ENCODE peak calls at places on chromosomes 12 and 14, in nine cellular contexts. J, Q, A, P, B, L, C, G and R are unnamed samples.

GRCh38 chr12:77120695-77121094 is 55.3 kb upstream of the E2F7 start:
- DNase-seq in A (no peak), P (no peak), B (no peak), C (no peak), G (no peak), Q (no peak), L (peak; percentile 69), J (no peak), R (no peak)

GRCh38 chr14:75422169-75422568 is 5.7 kb upstream of the JDP2 start:
- DNase-seq in C (no peak), J (no peak), L (peak; percentile 78), A (peak; percentile 59), B (no peak), Q (no peak), P (no peak), G (no peak), R (no peak)

GRCh38 chr14:55514819-55515470 is 65.1 kb upstream of the KTN1 start:
- DNase-seq in B (no peak), C (no peak), Q (no peak), L (peak; percentile 78), A (peak; percentile 24), J (no peak), P (no peak), G (no peak), R (no peak)

GRCh38 chr12:98983647-98984046 is 338.6 kb downstream of the APAF1 start:
- DNase-seq in G (no peak), B (no peak), J (no peak), C (no peak), L (no peak), A (peak; percentile 38), Q (no peak), P (no peak), R (no peak)

GRCh38 chr14:102928412-102929348 is 6.2 kb downstream of the AMN start:
- DNase-seq in B (peak; percentile 82), L (peak; percentile 53), Q (peak; percentile 43), C (no peak), A (no peak), P (peak; percentile 50), J (peak; percentile 78), G (peak; percentile 89), R (peak; percentile 73)

GRCh38 chr14:75411194-75411552 is 16.6 kb upstream of the JDP2 start:
- DNase-seq in C (no peak), B (no peak), Q (peak; percentile 42), A (no peak), J (no peak), G (no peak), L (no peak), P (no peak), R (no peak)

GRCh38 chr12:101793401-101793800 is 37.4 kb downstream of the GNPTAB start:
- DNase-seq in J (no peak), B (no peak), C (no peak), Q (no peak), A (no peak), G (no peak), L (peak; percentile 75), P (no peak), R (no peak)

GRCh38 chr12:1630827-1631591 is 2.0 kb downstream of the WNT5B start:
- DNase-seq in L (no peak), G (no peak), B (no peak), A (no peak), C (no peak), P (peak; percentile 49), Q (no peak), J (no peak), R (no peak)

GRCh38 chr12:31106101-31106803 is 32.6 kb downstream of the DDX11 start:
- DNase-seq in A (no peak), P (no peak), J (no peak), C (no peak), G (no peak), Q (no peak), B (no peak), L (no peak), R (no peak)

GRCh38 chr12:203074-203461 is 10.9 kb downstream of the SLC6A12 start:
- DNase-seq in A (no peak), P (no peak), C (no peak), L (no peak), G (no peak), Q (no peak), J (no peak), B (no peak), R (no peak)

GRCh38 chr12:4505381-4505986 is 33.2 kb upstream of the RAD51AP1 start:
- DNase-seq in L (peak; percentile 55), Q (no peak), J (no peak), G (no peak), P (no peak), A (no peak), B (no peak), C (no peak), R (no peak)

GRCh38 chr12:108090107-108090899 is 38.8 kb upstream of the WSCD2 start:
- DNase-seq in G (no peak), C (no peak), Q (no peak), L (no peak), P (no peak), B (no peak), J (no peak), A (no peak), R (no peak)

GRCh38 chr12:89347325-89347829 is 4.9 kb downstream of the DUSP6 start:
- DNase-seq in C (no peak), J (no peak), G (no peak), A (no peak), P (no peak), Q (no peak), B (no peak), L (no peak), R (no peak)

GRCh38 chr12:122834921-122835692 is at the start of gene HIP1R:
- DNase-seq in Q (no peak), G (peak; percentile 87), J (peak; percentile 36), B (peak; percentile 48), C (no peak), L (peak; percentile 13), P (peak; percentile 63), A (no peak), R (peak; percentile 45)

GRCh38 chr12:75703131-75703530 is 191.7 kb upstream of the KRR1 start:
- DNase-seq in L (no peak), Q (no peak), G (no peak), J (no peak), P (no peak), B (no peak), A (no peak), C (no peak), R (no peak)

GRCh38 chr14:73712071-73712506 is 2.1 kb downstream of the PNMA1 start:
- DNase-seq in P (no peak), L (peak; percentile 31), Q (no peak), J (no peak), C (no peak), B (no peak), G (no peak), A (no peak), R (peak; percentile 14)

GRCh38 chr12:18861287-18861858 is 123.5 kb downstream of the CAPZA3 start:
- DNase-seq in B (no peak), P (no peak), L (peak; percentile 40), J (no peak), Q (no peak), A (no peak), G (no peak), C (no peak), R (no peak)

GRCh38 chr12:52341066-52341580 is 19.9 kb upstream of the KRT83 start:
- DNase-seq in A (no peak), C (no peak), L (no peak), B (no peak), Q (no peak), P (no peak), J (no peak), G (no peak), R (no peak)

GRCh38 chr12:31951008-31951407 is 8.2 kb upstream of the RESF1 start:
- DNase-seq in Q (no peak), P (no peak), A (no peak), L (no peak), C (no peak), J (no peak), B (no peak), G (no peak), R (no peak)

GRCh38 chr12:131628341-131628740 is 82.5 kb upstream of the SFSWAP start:
- DNase-seq in C (no peak), B (no peak), L (no peak), J (no peak), Q (no peak), A (no peak), G (no peak), P (no peak), R (no peak)

GRCh38 chr12:12425616-12426015 is 68.7 kb downstream of the BORCS5 start:
- DNase-seq in A (no peak), J (no peak), C (no peak), G (no peak), L (peak; percentile 56), Q (no peak), P (no peak), B (no peak), R (no peak)

GRCh38 chr14:100617715-100618693 is 30.8 kb upstream of the BEGAIN start:
- DNase-seq in P (no peak), B (no peak), G (no peak), L (no peak), C (no peak), Q (no peak), J (no peak), A (no peak), R (no peak)

GRCh38 chr14:68873379-68873778 is 80.5 kb upstream of the ZFP36L1 start:
- DNase-seq in C (no peak), B (no peak), A (no peak), L (peak; percentile 51), Q (no peak), P (no peak), G (no peak), J (no peak), R (no peak)

GRCh38 chr12:42327227-42327590 is 1.2 kb downstream of the PPHLN1 start:
- DNase-seq in C (no peak), L (no peak), J (no peak), P (no peak), G (no peak), Q (no peak), B (no peak), A (no peak), R (no peak)

GRCh38 chr14:44163946-44164345 is 343.1 kb downstream of the FSCB start:
- DNase-seq in J (no peak), C (no peak), L (no peak), Q (no peak), B (no peak), G (no peak), P (no peak), A (no peak), R (no peak)

GRCh38 chr14:36582011-36582873 is at the start of gene NKX2-8:
- DNase-seq in A (no peak), L (no peak), G (no peak), C (no peak), B (no peak), Q (no peak), J (no peak), P (peak; percentile 16), R (no peak)

GRCh38 chr12:23140710-23141109 is 515.7 kb downstream of the ETNK1 start:
- DNase-seq in C (no peak), J (no peak), B (no peak), A (no peak), P (no peak), G (no peak), L (no peak), Q (no peak), R (no peak)

GRCh38 chr14:53640695-53641094 is 315.9 kb downstream of the BMP4 start:
- DNase-seq in G (no peak), B (no peak), L (peak; percentile 89), J (no peak), C (no peak), Q (no peak), P (no peak), A (no peak), R (no peak)

GRCh38 chr12:122862110-122862634 is 26.9 kb downstream of the HIP1R start:
- DNase-seq in Q (no peak), G (no peak), C (no peak), J (no peak), L (no peak), P (no peak), A (no peak), B (no peak), R (no peak)